ENCODE peak calls at places on chromosomes 4 and X, in nine cellular contexts. U is H9, G is H1, P is neuronal stem cell, A is endodermal cell, T is GM23248, B is HepG2, Z is PC-3, O is NT2/D1. R is an unnamed sample. For H3K27me3, the result is how much of the 10 kb centered on the place peaks cover.

GRCh38 chrX:148020329-148020728 is 39.2 kb downstream of the FMR1NB start:
- DNase-seq in U (no peak), G (no peak), P (no peak), A (no peak), T (no peak), B (no peak), Z (no peak), O (no peak), R (no peak)

GRCh38 chr4:48756689-48757220 is 23.3 kb downstream of the FRYL start:
- DNase-seq in U (no peak), G (no peak), P (no peak), A (no peak), T (peak), B (no peak), Z (no peak), O (no peak), R (no peak)

GRCh38 chrX:105191878-105192277 is 28.6 kb downstream of the TEX13A start:
- DNase-seq in U (peak), G (peak), P (no peak), A (peak), T (peak), B (no peak), Z (peak), O (peak), R (peak)

GRCh38 chrX:17465201-17465600 is 90.2 kb downstream of the NHS start:
- DNase-seq in U (no peak), G (no peak), P (no peak), A (no peak), T (peak), B (no peak), Z (no peak), O (no peak), R (peak)

GRCh38 chrX:118727686-118728339 is 407 bp downstream of the IL13RA1 start:
- DNase-seq in U (no peak), G (no peak), P (no peak), A (no peak), T (peak), B (peak), Z (peak), O (no peak), R (peak)

GRCh38 chr4:97841512-97841911 is 301.8 kb downstream of the STPG2 start:
- DNase-seq in U (no peak), G (no peak), P (no peak), A (no peak), T (no peak), B (no peak), Z (no peak), O (no peak), R (no peak)

GRCh38 chr4:42676066-42676951 is 19.4 kb upstream of the ATP8A1 start:
- DNase-seq in U (no peak), G (no peak), P (no peak), A (no peak), T (no peak), B (no peak), Z (no peak), O (no peak), R (no peak)

GRCh38 chr4:11635336-11635735 is 206.6 kb upstream of the HS3ST1 start:
- DNase-seq in U (no peak), G (no peak), P (no peak), A (no peak), T (no peak), B (no peak), Z (peak), O (no peak), R (peak)

GRCh38 chr4:24121395-24122175 is 231.7 kb upstream of the PPARGC1A start:
- DNase-seq in U (no peak), G (no peak), P (no peak), A (peak), T (peak), B (no peak), Z (no peak), O (no peak), R (no peak)

GRCh38 chr4:11073621-11074051 is 355.1 kb downstream of the HS3ST1 start:
- DNase-seq in U (no peak), G (no peak), P (no peak), A (peak), T (peak), B (no peak), Z (no peak), O (no peak), R (no peak)

GRCh38 chr4:87038837-87039715 is 104.3 kb downstream of the AFF1 start:
- DNase-seq in U (peak), G (peak), P (peak), A (peak), T (peak), B (no peak), Z (peak), O (no peak), R (peak)

GRCh38 chr4:102390438-102390837 is 45.2 kb upstream of the SLC39A8 start:
- DNase-seq in U (no peak), G (no peak), P (no peak), A (no peak), T (peak), B (no peak), Z (peak), O (no peak), R (no peak)

GRCh38 chr4:1210971-1211370 is 38.0 kb downstream of the CTBP1 start:
- DNase-seq in U (no peak), G (no peak), P (no peak), A (no peak), T (no peak), B (no peak), Z (no peak), O (no peak), R (no peak)

GRCh38 chrX:68433981-68434299 is 645 bp upstream of the OPHN1 start:
- DNase-seq in U (no peak), G (no peak), P (no peak), A (no peak), T (no peak), B (no peak), Z (no peak), O (no peak), R (no peak)

GRCh38 chrX:140767646-140768045 is 58.1 kb downstream of the LINC00632 start:
- DNase-seq in U (no peak), G (no peak), P (no peak), A (no peak), T (peak), B (no peak), Z (peak), O (no peak), R (peak)

GRCh38 chr4:177287298-177287697 is 22.4 kb upstream of the NEIL3 start:
- DNase-seq in U (no peak), G (no peak), P (no peak), A (no peak), T (no peak), B (no peak), Z (no peak), O (no peak), R (no peak)

GRCh38 chr4:61517144-61517543 is 317.0 kb downstream of the ADGRL3 start:
- DNase-seq in U (peak), G (peak), P (no peak), A (peak), T (no peak), B (peak), Z (no peak), O (no peak), R (no peak)

GRCh38 chr4:127015616-127016015 is 617.1 kb upstream of the INTU start:
- DNase-seq in U (peak), G (peak), P (peak), A (peak), T (no peak), B (no peak), Z (no peak), O (no peak), R (no peak)

GRCh38 chrX:71195959-71196727 is 26.9 kb upstream of the GJB1 start:
- DNase-seq in U (peak), G (no peak), P (no peak), A (peak), T (no peak), B (no peak), Z (no peak), O (peak), R (no peak)

GRCh38 chr4:19455196-19455595 is 796.5 kb upstream of the SLIT2 start:
- DNase-seq in U (no peak), G (no peak), P (no peak), A (no peak), T (no peak), B (no peak), Z (peak), O (no peak), R (no peak)

GRCh38 chr4:93157984-93158383 is 670.6 kb upstream of the ATOH1 start:
- DNase-seq in U (no peak), G (no peak), P (no peak), A (no peak), T (no peak), B (no peak), Z (peak), O (no peak), R (peak)

GRCh38 chr4:116925900-116926457 is 159.4 kb downstream of the TRAM1L1 start:
- DNase-seq in U (peak), G (peak), P (peak), A (peak), T (no peak), B (no peak), Z (no peak), O (peak), R (peak)

GRCh38 chr4:114087596-114088230 is 108.3 kb upstream of the ARSJ start:
- DNase-seq in U (no peak), G (no peak), P (no peak), A (no peak), T (peak), B (no peak), Z (no peak), O (no peak), R (peak)

GRCh38 chr4:182975806-182976205 is 58.6 kb upstream of the DCTD start:
- DNase-seq in U (no peak), G (no peak), P (no peak), A (no peak), T (peak), B (no peak), Z (peak), O (no peak), R (peak)

GRCh38 chr4:10089346-10089745 is 27.3 kb downstream of the WDR1 start:
- DNase-seq in U (peak), G (no peak), P (no peak), A (peak), T (peak), B (peak), Z (peak), O (no peak), R (no peak)

GRCh38 chr4:68373513-68373912 is 23.6 kb upstream of the YTHDC1 start:
- DNase-seq in U (peak), G (peak), P (peak), A (peak), T (peak), B (no peak), Z (no peak), O (peak), R (peak)

GRCh38 chr4:152189451-152190179 is 346.3 kb downstream of the FBXW7 start:
- DNase-seq in U (no peak), G (no peak), P (no peak), A (no peak), T (no peak), B (no peak), Z (no peak), O (no peak), R (no peak)

GRCh38 chrX:12970691-12971202 is 4.2 kb upstream of the TMSB4X start:
- DNase-seq in U (peak), G (no peak), P (no peak), A (peak), T (peak), B (peak), Z (peak), O (no peak), R (no peak)

GRCh38 chrX:84363674-84364073 is 138.6 kb downstream of the HDX start:
- DNase-seq in U (no peak), G (no peak), P (no peak), A (no peak), T (peak), B (no peak), Z (no peak), O (no peak), R (no peak)

GRCh38 chr4:6364581-6364980 is 94.9 kb downstream of the WFS1 start:
- DNase-seq in U (no peak), G (no peak), P (no peak), A (no peak), T (no peak), B (no peak), Z (no peak), O (no peak), R (no peak)

GRCh38 chr4:6361076-6361784 is 91.6 kb downstream of the WFS1 start:
- DNase-seq in U (no peak), G (no peak), P (no peak), A (no peak), T (no peak), B (no peak), Z (no peak), O (no peak), R (no peak)

GRCh38 chr4:6362243-6362885 is 92.7 kb downstream of the WFS1 start:
- DNase-seq in U (no peak), G (no peak), P (no peak), A (peak), T (no peak), B (no peak), Z (peak), O (no peak), R (no peak)

GRCh38 chr4:6364146-6364545 is 94.5 kb downstream of the WFS1 start:
- DNase-seq in U (no peak), G (no peak), P (no peak), A (no peak), T (no peak), B (no peak), Z (no peak), O (no peak), R (no peak)

DNA sequence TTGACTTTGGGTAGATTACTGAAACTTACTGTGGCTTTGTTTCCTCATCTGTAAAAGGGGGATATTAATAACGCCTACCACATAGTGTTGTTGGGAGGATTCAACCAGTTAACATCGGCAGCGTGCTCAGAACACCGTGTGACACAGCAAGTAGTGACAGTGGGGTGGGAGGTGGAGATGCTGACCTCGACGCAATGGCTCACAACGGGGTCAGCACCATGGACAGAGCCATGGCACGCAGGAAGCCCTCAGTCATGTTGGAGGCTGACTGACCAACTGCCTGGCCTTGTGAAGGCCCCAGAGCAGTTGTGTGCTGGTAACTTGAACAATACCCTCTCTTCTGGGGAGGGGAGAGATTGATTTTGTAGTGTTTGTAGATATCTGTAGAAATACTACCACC is 93.2 kb downstream of the WFS1 start:
- DNase-seq in U (peak), G (peak), P (peak), A (peak), T (peak), B (peak), Z (peak), O (peak), R (peak)
- H3K9ac ChIP-seq in U (no peak), G (no peak), P (no peak), A (no peak), T (no peak), B (no peak), Z (no peak), O (no peak), R (no peak)

DNA sequence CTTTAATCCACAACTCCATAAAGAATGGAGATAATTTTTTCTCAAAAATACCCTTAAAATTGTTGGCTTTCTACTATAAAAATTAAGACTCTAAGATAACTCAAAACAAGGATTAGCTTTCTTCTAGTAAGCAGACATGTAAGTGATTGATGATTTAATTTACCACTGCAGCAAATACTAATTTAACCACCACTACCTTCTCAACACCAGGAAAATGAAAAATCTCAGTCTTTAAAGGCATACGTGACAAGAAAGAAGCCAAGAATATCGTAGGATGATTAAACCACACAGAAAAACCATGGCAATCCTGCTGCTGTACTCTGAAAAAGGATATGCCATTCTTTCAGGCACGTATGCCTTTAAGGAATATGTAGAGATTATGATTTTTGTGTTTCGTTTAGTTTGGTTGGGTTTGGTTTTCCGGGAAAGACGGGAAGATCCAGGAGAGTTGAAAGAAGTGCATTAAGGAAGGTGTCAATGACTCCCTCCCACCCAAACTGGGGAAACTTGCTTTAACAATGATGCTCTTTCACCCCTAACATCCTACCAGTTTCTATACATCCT is 881 bp downstream of the LRCH2 start:
- DNase-seq in U (no peak), G (no peak), P (no peak), A (no peak), T (peak), B (no peak), Z (no peak), O (no peak), R (peak)
- H3K27me3 ChIP-seq in U (under half), G (under half), P (under half), A (under half), T (under half), B (under half), Z (half or more), O (under half), R (under half)

DNA sequence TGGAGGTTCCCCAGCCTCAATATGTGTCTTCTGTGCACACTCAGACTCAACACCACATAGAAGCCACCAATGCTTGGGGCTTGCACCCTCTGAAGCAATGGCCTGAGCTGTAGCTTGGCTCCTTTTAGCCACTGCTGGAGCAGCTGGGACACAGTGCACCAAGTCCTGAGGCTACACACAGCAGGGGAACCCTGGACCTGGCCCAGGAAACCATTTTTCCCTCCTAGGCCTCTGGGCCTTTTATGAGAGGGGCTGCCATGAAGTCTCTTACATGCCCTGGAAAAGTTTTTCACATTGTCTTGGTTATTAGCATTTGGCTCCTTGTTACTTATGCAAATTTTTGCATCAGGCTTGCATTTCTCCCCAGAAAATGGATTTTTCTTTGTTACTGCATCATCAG is 306.2 kb downstream of the CPXCR1 start:
- DNase-seq in U (no peak), G (no peak), P (no peak), A (no peak), T (no peak), B (no peak), Z (no peak), O (no peak), R (no peak)
- H3K9ac ChIP-seq in U (no peak), G (no peak), P (no peak), A (no peak), T (no peak), B (no peak), Z (no peak), O (no peak), R (no peak)

GRCh38 chrX:152170621-152171020 is 32.2 kb upstream of the MAGEA10 start:
- DNase-seq in U (no peak), G (no peak), P (no peak), A (no peak), T (no peak), B (no peak), Z (no peak), O (no peak), R (no peak)
- H3K27me3 ChIP-seq in U (under half), G (under half), P (under half), A (under half), T (under half), B (under half), Z (under half), O (under half), R (under half)

GRCh38 chr4:41185614-41186609 is 28.4 kb downstream of the APBB2 start:
- DNase-seq in U (no peak), G (no peak), P (no peak), A (no peak), T (peak), B (no peak), Z (peak), O (no peak), R (peak)
- H3K9ac ChIP-seq in U (no peak), G (no peak), P (no peak), A (no peak), T (peak), B (no peak), Z (no peak), O (no peak), R (peak)

GRCh38 chrX:56231706-56232105 is 450 bp upstream of the KLF8 start:
- DNase-seq in U (peak), G (no peak), P (no peak), A (peak), T (no peak), B (no peak), Z (no peak), O (no peak), R (no peak)

GRCh38 chrX:56228914-56229313 is 3.2 kb upstream of the KLF8 start:
- DNase-seq in U (peak), G (no peak), P (no peak), A (peak), T (peak), B (no peak), Z (no peak), O (no peak), R (no peak)

GRCh38 chrX:56232221-56233082 is at the start of gene KLF8:
- DNase-seq in U (peak), G (peak), P (no peak), A (peak), T (peak), B (no peak), Z (no peak), O (peak), R (no peak)

GRCh38 chrX:56222473-56223000 is 9.6 kb upstream of the KLF8 start:
- DNase-seq in U (no peak), G (no peak), P (no peak), A (no peak), T (no peak), B (no peak), Z (no peak), O (no peak), R (no peak)

GRCh38 chrX:56226980-56227379 is 5.2 kb upstream of the KLF8 start:
- DNase-seq in U (no peak), G (no peak), P (no peak), A (no peak), T (no peak), B (no peak), Z (no peak), O (no peak), R (no peak)
- H3K27me3 ChIP-seq in U (under half), G (under half), P (under half), A (under half), T (under half), B (under half), Z (under half), O (under half), R (under half)

R was measured in adipocyte.